ENCODE peak calls at places on chromosomes 6 and 20, in six cellular contexts. R is NCI-H1436 treated with DMSO at 0.1 percent for 48 hours; D is stimulated activated naive B cell treated with anti-CD40 and anti-IgM and Interleukin-4, amounts not matched to agents 10 μg/mL and 1 μg/mL and 100 μg/mL, for 72 hours; E is ovary; M is tibial artery; F is HT1080. Z is an unnamed sample.

GRCh38 chr6:37491161-37491829 is 8.4 kb downstream of the CCDC167 start:
- DNase-seq in R (no peak), D (no peak), E (no peak), M (no peak), F (no peak), Z (no peak)

GRCh38 chr20:43331911-43332310 is 125.8 kb upstream of the SRSF6 start:
- DNase-seq in R (no peak), D (no peak), E (no peak), M (no peak), F (no peak), Z (no peak)

GRCh38 chr6:143232849-143233248 is 172.2 kb downstream of the AIG1 start:
- DNase-seq in R (no peak), D (peak; percentile 1), E (no peak), M (no peak), F (peak; percentile 34), Z (no peak)

GRCh38 chr6:116876635-116877611 is at the start of gene RFX6:
- DNase-seq in R (no peak), D (no peak), E (no peak), M (no peak), F (no peak), Z (no peak)

GRCh38 chr6:138198430-138199091 is 19.7 kb downstream of the PBOV1 start:
- DNase-seq in R (no peak), D (no peak), E (no peak), M (no peak), F (no peak), Z (no peak)

GRCh38 chr6:7617954-7618764 is 28.2 kb downstream of the SNRNP48 start:
- DNase-seq in R (no peak), D (peak; percentile 38), E (no peak), M (peak; percentile 68), F (peak; percentile 88), Z (peak; percentile 11)

GRCh38 chr6:112663705-112664104 is 316.6 kb downstream of the RFPL4B start:
- DNase-seq in R (no peak), D (no peak), E (no peak), M (no peak), F (no peak), Z (no peak)

GRCh38 chr20:36461600-36462439 is 79.5 kb upstream of the MYL9 start:
- DNase-seq in R (no peak), D (no peak), E (peak; percentile 67), M (peak; percentile 68), F (no peak), Z (no peak)

GRCh38 chr20:25669826-25670422 is 26.7 kb downstream of the ZNF337 start:
- DNase-seq in R (no peak), D (no peak), E (no peak), M (no peak), F (peak; percentile 26), Z (peak; percentile 29)

GRCh38 chr20:17967595-17968365 is 814 bp downstream of the SNX5 start:
- DNase-seq in R (no peak), D (no peak), E (no peak), M (peak; percentile 35), F (peak; percentile 55), Z (no peak)

GRCh38 chr6:25331085-25331685 is 52.0 kb downstream of the CARMIL1 start:
- DNase-seq in R (no peak), D (no peak), E (no peak), M (no peak), F (no peak), Z (no peak)

GRCh38 chr6:150435832-150436231 is 67.0 kb downstream of the IYD start:
- DNase-seq in R (no peak), D (no peak), E (no peak), M (no peak), F (peak; percentile 95), Z (no peak)

GRCh38 chr20:21301940-21302644 is 1.0 kb upstream of the XRN2 start:
- DNase-seq in R (no peak), D (no peak), E (no peak), M (no peak), F (no peak), Z (no peak)

GRCh38 chr6:34115396-34116314 is 30.2 kb downstream of the GRM4 start:
- DNase-seq in R (no peak), D (no peak), E (no peak), M (no peak), F (no peak), Z (no peak)

GRCh38 chr20:10218536-10219451 is at the start of gene SNAP25:
- DNase-seq in R (peak; percentile 80), D (peak; percentile 29), E (peak; percentile 91), M (peak; percentile 23), F (peak; percentile 79), Z (peak; percentile 61)

GRCh38 chr6:3176562-3177355 is 19.4 kb upstream of the TUBB2A start:
- DNase-seq in R (no peak), D (no peak), E (no peak), M (peak; percentile 34), F (peak; percentile 93), Z (peak; percentile 85)

GRCh38 chr6:72425003-72425681 is 196.7 kb upstream of the KCNQ5 start:
- DNase-seq in R (no peak), D (no peak), E (no peak), M (no peak), F (peak; percentile 42), Z (peak; percentile 76)

GRCh38 chr6:20833881-20834515 is 299.7 kb downstream of the CDKAL1 start:
- DNase-seq in R (no peak), D (no peak), E (no peak), M (no peak), F (no peak), Z (no peak)

GRCh38 chr6:125002090-125002741 is 40.0 kb downstream of the RNF217 start:
- DNase-seq in R (no peak), D (no peak), E (no peak), M (no peak), F (peak; percentile 57), Z (no peak)

GRCh38 chr6:28709478-28710349 is 184.0 kb downstream of the GPX5 start:
- DNase-seq in R (no peak), D (no peak), E (no peak), M (no peak), F (no peak), Z (no peak)

GRCh38 chr6:116268589-116269293 is 11.0 kb downstream of the TSPYL1 start:
- DNase-seq in R (peak; percentile 32), D (no peak), E (no peak), M (no peak), F (peak; percentile 67), Z (peak; percentile 49)

GRCh38 chr6:40950986-40951730 is 87.9 kb downstream of the UNC5CL start:
- DNase-seq in R (no peak), D (no peak), E (no peak), M (no peak), F (peak; percentile 88), Z (peak; percentile 55)